ENCODE peak calls at places on chromosomes 16 and 17, in four cellular contexts. One of them, this sample, is unnamed.

GRCh38 chr16:69495821-69496220 is 69.9 kb upstream of the NFAT5 start:
- DNase-seq in breast epithelium: no peak
- DNase-seq in tibial nerve: no peak
- DNase-seq in OCI-LY7: no peak
- DNase-seq in this sample: no peak

GRCh38 chr16:84600343-84601229 is 17.3 kb downstream of the COTL1 start:
- DNase-seq in breast epithelium: no peak
- DNase-seq in tibial nerve: no peak
- DNase-seq in OCI-LY7: peak
- DNase-seq in this sample: no peak

GRCh38 chr17:37493249-37494027 is 3.7 kb downstream of the DUSP14 start:
- DNase-seq in breast epithelium: no peak
- DNase-seq in tibial nerve: no peak
- DNase-seq in OCI-LY7: no peak
- DNase-seq in this sample: no peak

GRCh38 chr17:57862990-57863667 is 13.3 kb upstream of the MRPS23 start:
- DNase-seq in breast epithelium: no peak
- DNase-seq in tibial nerve: no peak
- DNase-seq in OCI-LY7: no peak
- DNase-seq in this sample: no peak

GRCh38 chr17:74190807-74191206 is 12.7 kb upstream of the RPL38 start:
- DNase-seq in breast epithelium: no peak
- DNase-seq in tibial nerve: no peak
- DNase-seq in OCI-LY7: no peak
- DNase-seq in this sample: no peak

GRCh38 chr17:17063546-17064122 is 21.4 kb downstream of the MPRIP start:
- DNase-seq in breast epithelium: peak
- DNase-seq in tibial nerve: peak
- DNase-seq in OCI-LY7: no peak
- DNase-seq in this sample: no peak

GRCh38 chr17:3875317-3875716 is 17.5 kb downstream of the CAMKK1 start:
- DNase-seq in breast epithelium: no peak
- DNase-seq in tibial nerve: no peak
- DNase-seq in OCI-LY7: no peak
- DNase-seq in this sample: no peak

GRCh38 chr16:24191876-24192402 is 64.2 kb upstream of the CACNG3 start:
- DNase-seq in breast epithelium: no peak
- DNase-seq in tibial nerve: no peak
- DNase-seq in OCI-LY7: no peak
- DNase-seq in this sample: no peak

GRCh38 chr16:8931864-8932263 is 31.8 kb downstream of the USP7 start:
- DNase-seq in breast epithelium: no peak
- DNase-seq in tibial nerve: no peak
- DNase-seq in OCI-LY7: peak
- DNase-seq in this sample: no peak

GRCh38 chr16:12837756-12838155 is 34.1 kb upstream of the CPPED1 start:
- DNase-seq in breast epithelium: no peak
- DNase-seq in tibial nerve: no peak
- DNase-seq in OCI-LY7: no peak
- DNase-seq in this sample: no peak
- H3K27ac ChIP-seq in breast epithelium: no peak
- H3K27ac ChIP-seq in tibial nerve: no peak
- H3K27ac ChIP-seq in OCI-LY7: no peak
- H3K27ac ChIP-seq in this sample: no peak

GRCh38 chr16:2967721-2968161 is 1.4 kb upstream of the PAQR4 start:
- DNase-seq in breast epithelium: no peak
- DNase-seq in tibial nerve: no peak
- DNase-seq in OCI-LY7: no peak
- DNase-seq in this sample: no peak
- H3K4me3 ChIP-seq in breast epithelium: no peak
- H3K4me3 ChIP-seq in tibial nerve: no peak
- H3K4me3 ChIP-seq in OCI-LY7: no peak
- H3K4me3 ChIP-seq in this sample: no peak

DNA sequence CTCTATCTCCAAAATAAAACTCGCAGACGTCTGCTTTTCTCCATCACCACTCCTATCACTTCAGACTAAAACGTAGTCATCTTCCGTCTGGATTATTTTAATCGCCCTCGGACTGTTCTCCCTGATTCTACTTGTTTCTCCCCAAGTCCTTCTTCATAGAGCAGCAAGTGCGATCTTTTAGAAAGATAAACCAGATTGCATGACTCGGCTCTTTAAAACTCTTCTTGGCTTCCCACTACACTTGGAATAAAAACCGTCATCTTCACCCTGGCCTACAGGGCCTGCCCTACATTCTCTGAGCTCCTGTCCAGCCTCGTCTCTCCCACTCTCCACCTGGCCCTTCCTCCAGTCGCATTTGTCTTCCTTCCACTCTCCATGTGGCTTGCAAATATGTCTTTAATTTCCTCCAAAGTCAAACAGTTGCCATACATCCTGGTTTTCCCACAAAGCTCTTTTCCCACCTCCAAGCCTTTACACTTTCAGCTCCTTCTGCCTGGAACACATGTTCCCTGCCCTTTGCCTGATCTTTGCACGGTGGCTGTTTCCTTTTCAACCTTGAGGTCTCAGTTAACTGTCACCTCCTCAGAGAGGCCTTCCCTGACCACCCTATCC is 70.5 kb upstream of the DHX40 start:
- DNase-seq in breast epithelium: no peak
- DNase-seq in tibial nerve: no peak
- DNase-seq in OCI-LY7: no peak
- DNase-seq in this sample: no peak
- H3K27ac ChIP-seq in breast epithelium: no peak
- H3K27ac ChIP-seq in tibial nerve: no peak
- H3K27ac ChIP-seq in OCI-LY7: no peak
- H3K27ac ChIP-seq in this sample: no peak

GRCh38 chr16:56684256-56684925 is 2.1 kb downstream of the MT1X start:
- DNase-seq in breast epithelium: peak
- DNase-seq in tibial nerve: no peak
- DNase-seq in OCI-LY7: no peak
- DNase-seq in this sample: no peak

GRCh38 chr16:56682703-56683397 is 580 bp downstream of the MT1X start:
- DNase-seq in breast epithelium: no peak
- DNase-seq in tibial nerve: no peak
- DNase-seq in OCI-LY7: peak
- DNase-seq in this sample: no peak

GRCh38 chr16:56683424-56684162 is 1.3 kb downstream of the MT1X start:
- DNase-seq in breast epithelium: no peak
- DNase-seq in tibial nerve: no peak
- DNase-seq in OCI-LY7: no peak
- DNase-seq in this sample: no peak

GRCh38 chr16:56686758-56687157 is 4.5 kb downstream of the MT1X start:
- DNase-seq in breast epithelium: no peak
- DNase-seq in tibial nerve: no peak
- DNase-seq in OCI-LY7: no peak
- DNase-seq in this sample: no peak

GRCh38 chr16:56684926-56685590 is 2.8 kb downstream of the MT1X start:
- DNase-seq in breast epithelium: peak
- DNase-seq in tibial nerve: no peak
- DNase-seq in OCI-LY7: no peak
- DNase-seq in this sample: no peak
- H3K4me3 ChIP-seq in breast epithelium: peak
- H3K4me3 ChIP-seq in tibial nerve: peak
- H3K4me3 ChIP-seq in OCI-LY7: no peak
- H3K4me3 ChIP-seq in this sample: peak

DNA sequence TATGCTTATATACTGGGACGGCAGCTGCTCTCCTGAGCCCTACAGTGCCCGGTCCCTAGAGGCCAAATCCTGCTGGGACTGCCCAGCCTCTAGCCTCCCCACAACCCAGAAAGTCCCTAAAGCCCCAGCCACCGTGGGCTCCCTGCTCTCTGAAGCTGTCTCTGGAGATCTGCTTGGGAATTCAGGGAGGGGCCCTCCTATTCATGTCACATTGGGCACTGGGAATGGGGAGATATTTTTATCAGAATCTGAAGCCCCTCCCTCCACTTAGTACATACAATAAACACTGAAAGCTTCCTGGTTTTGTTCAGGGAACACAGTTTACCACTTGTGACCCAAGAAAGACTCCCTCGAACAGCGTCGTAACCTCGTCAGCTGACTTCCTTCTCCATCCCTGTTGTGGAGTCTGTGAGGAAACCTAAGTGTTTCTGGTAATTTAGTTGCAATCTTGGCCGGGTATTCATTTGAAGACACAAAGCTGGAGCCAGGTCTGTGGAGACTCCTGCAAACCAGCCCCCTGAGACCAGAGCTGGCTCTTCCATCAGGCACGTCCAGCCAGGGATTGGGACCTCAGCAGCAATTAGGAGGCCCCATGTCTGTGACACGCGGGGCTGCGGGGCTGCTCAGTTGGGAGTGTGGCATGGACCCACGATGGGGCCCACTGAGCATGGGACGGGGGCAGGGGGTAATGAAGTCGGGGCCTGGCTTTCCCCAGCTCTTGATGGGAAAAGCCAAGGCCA is 38.5 kb downstream of the PGS1 start:
- DNase-seq in breast epithelium: no peak
- DNase-seq in tibial nerve: no peak
- DNase-seq in OCI-LY7: no peak
- DNase-seq in this sample: no peak
- H3K27ac ChIP-seq in breast epithelium: peak
- H3K27ac ChIP-seq in tibial nerve: peak
- H3K27ac ChIP-seq in OCI-LY7: no peak
- H3K27ac ChIP-seq in this sample: peak

GRCh38 chr17:18953231-18953728 is 1.3 kb downstream of the SLC5A10 start:
- DNase-seq in breast epithelium: no peak
- DNase-seq in tibial nerve: no peak
- DNase-seq in OCI-LY7: no peak
- DNase-seq in this sample: no peak
- H3K4me3 ChIP-seq in breast epithelium: no peak
- H3K4me3 ChIP-seq in tibial nerve: no peak
- H3K4me3 ChIP-seq in OCI-LY7: no peak
- H3K4me3 ChIP-seq in this sample: no peak

GRCh38 chr17:45782889-45783592 is 1.1 kb upstream of the CRHR1 start:
- DNase-seq in breast epithelium: no peak
- DNase-seq in tibial nerve: no peak
- DNase-seq in OCI-LY7: no peak
- DNase-seq in this sample: no peak

GRCh38 chr17:45784583-45785372 is 658 bp downstream of the CRHR1 start:
- DNase-seq in breast epithelium: no peak
- DNase-seq in tibial nerve: no peak
- DNase-seq in OCI-LY7: no peak
- DNase-seq in this sample: no peak

GRCh38 chr17:45785373-45786193 is 1.5 kb downstream of the CRHR1 start:
- DNase-seq in breast epithelium: no peak
- DNase-seq in tibial nerve: no peak
- DNase-seq in OCI-LY7: no peak
- DNase-seq in this sample: no peak

GRCh38 chr17:45783593-45784292 is 377 bp upstream of the CRHR1 start:
- DNase-seq in breast epithelium: no peak
- DNase-seq in tibial nerve: no peak
- DNase-seq in OCI-LY7: no peak
- DNase-seq in this sample: no peak

DNA sequence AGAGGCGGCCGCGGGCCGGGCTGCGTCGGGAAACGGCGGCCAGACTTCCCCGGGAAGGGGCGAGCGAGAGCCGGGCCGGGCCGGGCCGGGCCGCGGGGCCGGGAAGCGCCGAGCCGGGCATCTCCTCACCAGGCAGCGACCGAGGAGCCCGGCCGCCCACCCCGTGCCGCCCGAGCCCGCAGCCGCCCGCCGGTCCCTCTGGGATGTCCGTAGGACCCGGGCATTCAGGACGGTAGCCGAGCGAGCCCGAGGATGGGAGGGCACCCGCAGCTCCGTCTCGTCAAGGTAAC is at the start of gene CRHR1:
- DNase-seq in breast epithelium: no peak
- DNase-seq in tibial nerve: no peak
- DNase-seq in OCI-LY7: no peak
- DNase-seq in this sample: no peak
- H3K27ac ChIP-seq in breast epithelium: no peak
- H3K27ac ChIP-seq in tibial nerve: no peak
- H3K27ac ChIP-seq in OCI-LY7: no peak
- H3K27ac ChIP-seq in this sample: no peak

GRCh38 chr17:31308372-31308905 is 5.4 kb downstream of the EVI2B start:
- DNase-seq in breast epithelium: no peak
- DNase-seq in tibial nerve: no peak
- DNase-seq in OCI-LY7: no peak
- DNase-seq in this sample: no peak
- H3K4me3 ChIP-seq in breast epithelium: no peak
- H3K4me3 ChIP-seq in tibial nerve: no peak
- H3K4me3 ChIP-seq in OCI-LY7: peak
- H3K4me3 ChIP-seq in this sample: no peak

GRCh38 chr17:1963250-1963649 is 61.9 kb downstream of the RTN4RL1 start:
- DNase-seq in breast epithelium: no peak
- DNase-seq in tibial nerve: no peak
- DNase-seq in OCI-LY7: no peak
- DNase-seq in this sample: no peak

GRCh38 chr17:1961187-1961586 is 63.9 kb downstream of the RTN4RL1 start:
- DNase-seq in breast epithelium: no peak
- DNase-seq in tibial nerve: no peak
- DNase-seq in OCI-LY7: no peak
- DNase-seq in this sample: no peak

GRCh38 chr17:1957037-1957436 is 68.1 kb downstream of the RTN4RL1 start:
- DNase-seq in breast epithelium: no peak
- DNase-seq in tibial nerve: no peak
- DNase-seq in OCI-LY7: no peak
- DNase-seq in this sample: no peak

GRCh38 chr17:1958134-1958881 is 66.8 kb downstream of the RTN4RL1 start:
- DNase-seq in breast epithelium: no peak
- DNase-seq in tibial nerve: no peak
- DNase-seq in OCI-LY7: no peak
- DNase-seq in this sample: no peak

GRCh38 chr17:1959871-1960569 is 65.1 kb downstream of the RTN4RL1 start:
- DNase-seq in breast epithelium: no peak
- DNase-seq in tibial nerve: peak
- DNase-seq in OCI-LY7: no peak
- DNase-seq in this sample: no peak
- H3K27ac ChIP-seq in breast epithelium: no peak
- H3K27ac ChIP-seq in tibial nerve: no peak
- H3K27ac ChIP-seq in OCI-LY7: no peak
- H3K27ac ChIP-seq in this sample: no peak

DNA sequence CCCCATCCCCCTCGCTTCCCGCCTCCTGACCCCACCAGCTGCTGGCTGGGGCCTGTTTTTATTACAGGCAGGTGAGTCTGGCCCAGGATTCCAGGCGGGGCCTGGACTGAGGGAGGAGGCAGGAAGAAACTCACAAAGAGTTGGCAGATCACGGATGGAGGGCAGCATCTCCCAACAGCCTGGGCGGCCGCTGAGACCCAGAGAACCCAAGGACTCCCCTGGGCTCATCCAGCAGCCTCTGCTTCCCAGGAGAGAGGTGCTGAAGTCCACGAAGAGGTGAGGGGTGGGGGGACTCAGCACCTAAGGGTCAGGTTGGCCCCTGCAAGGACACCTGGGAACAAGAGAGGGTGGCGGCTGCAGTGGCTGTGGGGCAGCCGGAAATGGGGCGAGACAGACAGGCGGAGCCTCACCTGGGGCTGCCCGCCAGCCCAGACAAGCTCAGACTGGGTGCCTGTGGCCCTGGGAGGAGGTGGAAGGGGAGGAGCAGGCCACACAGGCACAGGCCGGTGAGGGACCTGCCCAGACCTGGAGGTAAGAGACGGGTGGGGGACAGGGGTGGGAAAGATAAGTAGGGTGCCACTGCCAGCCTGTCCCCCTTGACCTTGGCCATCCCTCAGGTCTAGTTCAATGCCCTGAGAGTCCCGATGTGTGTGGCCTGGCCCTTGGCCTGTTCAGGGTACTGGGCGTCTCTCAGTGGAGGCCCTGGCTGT is 8.7 kb upstream of the ADGRG1 start:
- DNase-seq in breast epithelium: peak
- DNase-seq in tibial nerve: peak
- DNase-seq in OCI-LY7: no peak
- DNase-seq in this sample: no peak
- H3K4me3 ChIP-seq in breast epithelium: peak
- H3K4me3 ChIP-seq in tibial nerve: no peak
- H3K4me3 ChIP-seq in OCI-LY7: no peak
- H3K4me3 ChIP-seq in this sample: no peak

This sample was measured in thoracic aorta.